ENCODE peak calls at places on chromosomes 5 and 9, in nine cellular contexts. A, H, O, Y, B, Q, E, F and W are unnamed samples.

GRCh38 chr9:116157436-116158138 is 4.0 kb downstream of the PAPPA start:
- DNase-seq in O (no peak), A (no peak), F (no peak), Y (no peak), Q (no peak), E (peak; percentile 60), H (no peak), B (no peak), W (no peak)

GRCh38 chr5:1166370-1166769 is 35.0 kb upstream of the SLC6A19 start:
- DNase-seq in O (no peak), B (no peak), E (no peak), A (no peak), Y (no peak), Q (no peak), H (no peak), F (no peak), W (no peak)

GRCh38 chr5:68433921-68434879 is 218.6 kb downstream of the PIK3R1 start:
- DNase-seq in A (peak; percentile 74), Q (peak; percentile 82), O (no peak), F (no peak), E (peak; percentile 96), Y (no peak), B (peak; percentile 68), H (peak; percentile 61), W (peak; percentile 85)

GRCh38 chr9:36980148-36980974 is 53.7 kb downstream of the PAX5 start:
- DNase-seq in F (no peak), E (no peak), Y (peak; percentile 89), B (no peak), Q (no peak), A (no peak), H (no peak), O (peak; percentile 90), W (no peak)

GRCh38 chr9:86632537-86632936 is 278.3 kb upstream of the TUT7 start:
- DNase-seq in F (no peak), O (no peak), Y (no peak), B (no peak), H (no peak), E (no peak), Q (no peak), A (no peak), W (no peak)

GRCh38 chr9:137136261-137136925 is 2.6 kb upstream of the GRIN1 start:
- DNase-seq in H (no peak), O (no peak), F (no peak), E (no peak), Y (no peak), B (no peak), Q (no peak), A (no peak), W (no peak)

GRCh38 chr5:64181440-64181839 is 15.8 kb downstream of the RNF180 start:
- DNase-seq in Q (no peak), A (no peak), Y (no peak), F (no peak), H (no peak), E (no peak), B (no peak), O (no peak), W (no peak)

GRCh38 chr5:167906209-167906853 is 385.1 kb upstream of the WWC1 start:
- DNase-seq in O (no peak), A (no peak), E (no peak), H (no peak), F (no peak), Q (no peak), B (no peak), Y (no peak), W (no peak)

GRCh38 chr9:650362-650761 is 191.1 kb upstream of the DMRT1 start:
- DNase-seq in Q (no peak), A (no peak), F (no peak), E (peak; percentile 22), H (no peak), Y (no peak), O (no peak), B (no peak), W (no peak)

GRCh38 chr5:142412581-142412980 is 87.8 kb upstream of the SPRY4 start:
- DNase-seq in B (no peak), F (no peak), E (no peak), A (no peak), O (no peak), H (no peak), Q (no peak), Y (no peak), W (no peak)

GRCh38 chr9:127809002-127809561 is 6.4 kb downstream of the FPGS start:
- DNase-seq in O (no peak), H (no peak), E (no peak), B (no peak), F (no peak), Q (no peak), Y (no peak), A (no peak), W (no peak)

GRCh38 chr5:16857635-16858034 is 78.5 kb downstream of the MYO10 start:
- DNase-seq in H (no peak), E (no peak), F (no peak), O (no peak), Y (no peak), A (no peak), Q (no peak), B (no peak), W (no peak)

GRCh38 chr9:105188746-105189145 is 55.7 kb upstream of the SLC44A1 start:
- DNase-seq in F (no peak), A (no peak), Y (no peak), B (no peak), H (no peak), Q (no peak), E (no peak), O (no peak), W (no peak)

GRCh38 chr5:98041661-98042060 is 731.8 kb upstream of the RGMB start:
- DNase-seq in A (no peak), F (no peak), B (no peak), O (no peak), H (no peak), E (no peak), Q (no peak), Y (no peak), W (no peak)

GRCh38 chr9:18837402-18837801 is 195.6 kb downstream of the SAXO1 start:
- DNase-seq in A (no peak), H (no peak), O (no peak), E (no peak), F (no peak), Q (no peak), B (no peak), Y (no peak), W (no peak)

GRCh38 chr5:5589857-5590256 is 167.4 kb downstream of the ICE1 start:
- DNase-seq in H (no peak), Y (no peak), B (no peak), A (no peak), O (no peak), F (no peak), Q (no peak), E (no peak), W (no peak)

GRCh38 chr9:21081999-21082398 is 4.3 kb upstream of the IFNB1 start:
- DNase-seq in O (no peak), E (no peak), F (no peak), Q (no peak), Y (no peak), B (no peak), A (no peak), H (no peak), W (no peak)

GRCh38 chr9:136527721-136528710 is 17.8 kb downstream of the NOTCH1 start:
- DNase-seq in A (no peak), Y (no peak), H (no peak), E (no peak), F (no peak), B (no peak), Q (no peak), O (peak; percentile 28), W (no peak)